ENCODE peak calls at places on chromosomes 13 and 19, in five cellular contexts. D, Z, Q, T and L are unnamed samples.

GRCh38 chr13:107322228-107322627 is 754.3 kb upstream of the ARGLU1 start:
- DNase-seq in D (no peak), Z (no peak), Q (no peak), T (no peak), L (no peak)

GRCh38 chr19:40774916-40775631 is at the start of gene MIA:
- DNase-seq in D (no peak), Z (no peak), Q (no peak), T (no peak), L (no peak)

GRCh38 chr13:63364159-63364558 is 1948.5 kb upstream of the PCDH20 start:
- DNase-seq in D (no peak), Z (no peak), Q (no peak), T (no peak), L (no peak)

GRCh38 chr13:66558511-66558910 is 671.6 kb downstream of the PCDH9 start:
- DNase-seq in D (no peak), Z (no peak), Q (no peak), T (no peak), L (no peak)

GRCh38 chr13:78131811-78132210 is 213.2 kb upstream of the EDNRB start:
- DNase-seq in D (no peak), Z (no peak), Q (no peak), T (no peak), L (no peak)

GRCh38 chr13:19726611-19727010 is 56.1 kb downstream of the PSPC1 start:
- DNase-seq in D (no peak), Z (no peak), Q (no peak), T (no peak), L (no peak)

GRCh38 chr13:76829572-76830327 is 56.5 kb downstream of the KCTD12 start:
- DNase-seq in D (no peak), Z (no peak), Q (no peak), T (no peak), L (no peak)

GRCh38 chr19:19550454-19550842 is 12.4 kb downstream of the CILP2 start:
- DNase-seq in D (no peak), Z (no peak), Q (no peak), T (no peak), L (no peak)

GRCh38 chr19:33279430-33280350 is 22.6 kb downstream of the CEBPA start:
- DNase-seq in D (no peak), Z (no peak), Q (no peak), T (peak), L (no peak)

GRCh38 chr19:45598267-45599011 is 3.6 kb downstream of the GPR4 start:
- DNase-seq in D (no peak), Z (no peak), Q (no peak), T (no peak), L (no peak)

GRCh38 chr19:48741222-48741999 is 1.0 kb upstream of the RASIP1 start:
- DNase-seq in D (peak), Z (no peak), Q (no peak), T (no peak), L (peak)

GRCh38 chr13:80084086-80084676 is 256.7 kb downstream of the SPRY2 start:
- DNase-seq in D (no peak), Z (no peak), Q (no peak), T (no peak), L (no peak)

GRCh38 chr19:5974721-5975387 is 3.1 kb downstream of the RANBP3 start:
- DNase-seq in D (no peak), Z (peak), Q (no peak), T (peak), L (no peak)

GRCh38 chr19:29665826-29666633 is 769 bp downstream of the PLEKHF1 start:
- DNase-seq in D (peak), Z (no peak), Q (no peak), T (no peak), L (no peak)

GRCh38 chr13:48437381-48437780 is 24.5 kb upstream of the LPAR6 start:
- DNase-seq in D (no peak), Z (no peak), Q (no peak), T (no peak), L (no peak)
- TF ChIP-seq JUND in D (no peak), Z (no peak), Q (no peak), T (no peak), L (no peak)

DNA sequence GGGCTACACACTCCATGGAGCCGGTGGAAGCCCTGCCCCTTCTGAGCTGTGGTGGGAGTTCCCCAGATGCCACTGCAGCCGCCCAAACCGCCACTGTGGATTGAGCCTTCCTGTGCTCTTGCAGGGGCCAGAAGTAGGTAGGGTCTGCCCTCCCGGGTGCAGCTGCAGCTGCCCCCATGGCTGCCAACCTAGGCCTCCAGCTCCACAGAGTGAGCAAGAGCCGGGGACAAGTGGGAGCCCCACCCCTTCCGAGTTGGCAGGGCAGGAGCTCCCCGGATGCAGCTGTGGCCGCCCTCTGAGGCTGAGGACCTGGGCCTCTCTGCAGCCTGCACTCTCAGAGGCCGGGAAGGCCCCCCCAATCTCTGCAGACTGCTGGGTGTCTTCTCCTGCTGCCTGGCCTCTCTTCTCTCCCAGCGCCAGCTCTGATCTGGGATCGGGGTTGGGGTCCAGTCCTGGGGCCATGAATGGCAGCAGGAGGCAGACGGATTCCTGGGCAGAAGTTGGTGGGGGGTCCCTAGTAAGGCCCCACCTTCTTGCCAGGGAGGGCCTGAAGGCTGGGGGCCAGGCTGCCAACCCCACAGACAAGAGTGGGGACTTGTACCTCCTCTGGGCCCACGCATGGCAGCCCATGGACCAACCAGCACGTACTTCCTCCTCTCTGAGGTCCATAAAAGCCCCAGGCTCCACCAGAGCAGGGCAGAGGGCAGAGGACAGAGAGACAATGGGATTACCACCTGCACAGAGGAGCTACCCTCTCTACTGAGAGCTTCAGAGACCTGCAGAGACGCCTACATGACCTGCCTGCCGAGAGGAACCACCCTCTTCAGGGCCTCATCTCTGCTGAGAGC is 28.9 kb downstream of the AP2S1 start:
- DNase-seq in D (no peak), Z (no peak), Q (no peak), T (no peak), L (no peak)
- TF ChIP-seq SRF in D (no peak), Z (no peak), Q (no peak), T (no peak), L (no peak)

GRCh38 chr13:105787518-105788085 is 747.9 kb downstream of the EFNB2 start:
- DNase-seq in D (no peak), Z (no peak), Q (no peak), T (no peak), L (no peak)
- TF ChIP-seq JUND in D (no peak), Z (no peak), Q (no peak), T (no peak), L (no peak)

DNA sequence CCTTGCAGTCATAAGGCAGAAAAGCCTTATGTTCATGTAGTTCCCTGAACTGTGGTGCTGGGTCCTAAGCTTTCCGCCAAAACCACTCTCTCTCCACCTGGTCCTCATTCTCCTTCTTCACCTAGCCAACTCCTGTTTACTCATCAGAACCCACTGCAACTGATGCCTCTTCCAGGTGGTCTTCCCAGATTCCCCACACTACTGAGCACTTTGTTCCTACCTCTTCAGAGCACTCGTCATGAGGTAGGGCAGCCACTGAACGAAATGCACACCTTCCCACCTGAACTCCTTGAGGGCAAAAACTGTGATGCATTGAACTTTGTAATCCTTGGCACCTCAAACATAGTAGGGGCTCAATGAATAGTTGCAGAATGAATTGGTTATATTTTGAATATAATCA is 100.4 kb downstream of the DOCK9 start:
- DNase-seq in D (no peak), Z (no peak), Q (no peak), T (no peak), L (no peak)
- TF ChIP-seq SRF in D (no peak), Z (no peak), Q (no peak), T (no peak), L (no peak)

GRCh38 chr19:39590265-39590664 is 12.1 kb upstream of the LGALS13 start:
- DNase-seq in D (peak), Z (no peak), Q (no peak), T (no peak), L (no peak)
- TF ChIP-seq JUND in D (no peak), Z (no peak), Q (no peak), T (no peak), L (no peak)

DNA sequence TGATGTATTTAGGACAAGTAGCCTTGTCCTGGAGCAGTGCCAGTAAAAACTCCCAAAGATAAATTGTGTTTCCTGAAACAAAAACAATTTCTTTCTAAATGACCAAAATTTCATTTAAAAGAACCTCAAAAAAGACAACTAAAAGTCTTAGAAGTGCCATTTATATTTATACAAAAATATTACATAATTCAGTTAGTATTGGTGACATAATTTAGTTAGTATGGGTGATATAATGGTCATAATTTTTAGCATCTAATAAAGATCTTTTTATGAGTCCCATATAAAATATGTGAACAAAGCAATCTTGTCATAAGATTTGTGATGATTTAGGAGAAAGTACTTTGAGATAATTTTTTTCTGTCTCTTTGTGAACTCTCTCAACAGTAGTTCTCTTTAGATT is 76.0 kb downstream of the ELF1 start:
- DNase-seq in D (no peak), Z (no peak), Q (no peak), T (no peak), L (no peak)
- TF ChIP-seq SRF in D (no peak), Z (no peak), Q (no peak), T (no peak), L (no peak)

GRCh38 chr13:30766957-30767603 is 31.7 kb downstream of the ALOX5AP start:
- DNase-seq in D (no peak), Z (peak), Q (no peak), T (no peak), L (no peak)
- TF ChIP-seq JUND in D (no peak), Z (no peak), Q (no peak), T (no peak), L (no peak)

DNA sequence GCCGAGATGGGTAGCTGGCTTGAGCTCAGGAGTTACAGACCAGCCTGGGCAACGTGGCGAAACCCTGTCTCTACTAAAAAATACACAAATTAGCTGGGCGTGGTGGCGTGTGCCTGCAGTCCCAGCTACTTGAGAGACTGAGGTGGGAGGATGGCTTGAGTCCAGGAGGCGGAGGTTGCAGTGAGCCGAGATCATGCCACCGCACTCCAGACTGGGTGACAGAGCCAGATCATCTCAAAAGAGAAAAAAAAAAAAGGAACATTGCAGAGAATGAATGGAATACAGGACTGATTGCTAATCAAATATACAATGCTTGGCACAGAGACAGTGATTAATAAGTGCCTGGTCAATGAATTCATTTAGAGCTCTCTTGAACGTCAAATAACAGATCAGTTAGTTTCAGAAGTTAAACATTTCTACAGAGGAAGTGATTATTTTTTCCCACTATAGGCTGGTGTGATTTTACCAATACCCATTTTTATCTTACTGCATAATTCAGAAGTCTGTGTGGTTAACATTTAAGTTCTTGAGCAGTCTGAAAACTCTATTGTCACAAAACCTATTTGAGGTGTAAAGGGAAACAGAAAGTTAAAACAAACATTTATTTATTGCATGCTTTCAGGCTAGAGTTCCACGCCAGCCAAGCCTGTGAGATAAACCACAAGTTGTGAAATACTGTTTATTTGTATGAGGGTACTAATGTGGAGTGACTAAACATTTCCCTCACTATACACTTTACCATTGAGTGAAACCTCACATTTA is 7.7 kb upstream of the TBC1D4 start:
- DNase-seq in D (no peak), Z (peak), Q (no peak), T (peak), L (no peak)
- TF ChIP-seq SRF in D (no peak), Z (no peak), Q (no peak), T (no peak), L (no peak)

GRCh38 chr19:11247934-11248333 is 8.5 kb downstream of the ANGPTL8 start:
- DNase-seq in D (no peak), Z (no peak), Q (no peak), T (no peak), L (no peak)

GRCh38 chr19:11251217-11251616 is 11.1 kb downstream of the DOCK6 start:
- DNase-seq in D (no peak), Z (no peak), Q (no peak), T (no peak), L (no peak)

GRCh38 chr19:11247391-11247790 is 8.0 kb downstream of the ANGPTL8 start:
- DNase-seq in D (no peak), Z (no peak), Q (no peak), T (no peak), L (no peak)

GRCh38 chr19:11246941-11247340 is 7.5 kb downstream of the ANGPTL8 start:
- DNase-seq in D (no peak), Z (no peak), Q (no peak), T (no peak), L (no peak)

GRCh38 chr19:11248852-11249251 is 9.4 kb downstream of the ANGPTL8 start:
- DNase-seq in D (no peak), Z (no peak), Q (no peak), T (no peak), L (no peak)
- TF ChIP-seq JUND in D (no peak), Z (no peak), Q (no peak), T (no peak), L (no peak)